ENCODE peak calls at places on chromosomes 3 and 15, in six cellular contexts. Z is psoas muscle, P is dorsolateral prefrontal cortex, Q is H9, Y is GM12865, N is endodermal cell. F is an unnamed sample.

GRCh38 chr3:53234130-53234840 is 21.5 kb downstream of the TKT start:
- DNase-seq in Z (no peak), Q (no peak), P (no peak), N (no peak), Y (no peak), F (no peak)

GRCh38 chr3:195061756-195062655 is 209.0 kb downstream of the XXYLT1 start:
- DNase-seq in Q (no peak), N (no peak), Y (no peak), P (no peak), Z (no peak), F (no peak)

GRCh38 chr3:126472277-126473006 is 3.2 kb downstream of the ZXDC start:
- DNase-seq in P (peak), Z (peak), Q (no peak), Y (no peak), N (no peak), F (peak)

GRCh38 chr3:123344175-123344908 is 104.5 kb downstream of the ADCY5 start:
- DNase-seq in P (no peak), Q (peak), Z (no peak), N (peak), Y (peak), F (no peak)

GRCh38 chr15:67022587-67022986 is 42.8 kb upstream of the SMAD3 start:
- DNase-seq in Z (no peak), P (no peak), Q (no peak), Y (no peak), N (no peak), F (no peak)

GRCh38 chr15:67067161-67067853 is 1.9 kb downstream of the SMAD3 start:
- DNase-seq in N (peak), P (no peak), Y (no peak), Q (no peak), Z (no peak), F (no peak)

GRCh38 chr15:73905224-73905827 is 20.9 kb upstream of the LOXL1 start:
- DNase-seq in Z (no peak), N (no peak), P (no peak), Q (no peak), Y (no peak), F (no peak)

GRCh38 chr3:146163584-146163983 is 2.6 kb upstream of the PLOD2 start:
- DNase-seq in Q (no peak), P (no peak), N (no peak), Y (no peak), Z (no peak), F (no peak)

GRCh38 chr3:55490194-55490913 is 3.2 kb upstream of the WNT5A start:
- DNase-seq in N (no peak), P (no peak), Y (no peak), Q (no peak), Z (no peak), F (no peak)

GRCh38 chr3:78606756-78607155 is 1161.0 kb downstream of the ROBO1 start:
- DNase-seq in Z (no peak), P (no peak), N (no peak), Q (no peak), Y (no peak), F (no peak)

GRCh38 chr3:72338082-72338941 is 509.9 kb downstream of the SHQ1 start:
- DNase-seq in Q (no peak), Y (no peak), Z (no peak), N (peak), P (no peak), F (no peak)

GRCh38 chr3:86793786-86794185 is 197.2 kb downstream of the VGLL3 start:
- DNase-seq in N (no peak), Z (no peak), Q (no peak), Y (no peak), P (no peak), F (no peak)

GRCh38 chr15:95684693-95685115 is 645.8 kb upstream of the NR2F2 start:
- DNase-seq in N (no peak), P (no peak), Y (no peak), Z (no peak), Q (no peak), F (no peak)

GRCh38 chr3:147699175-147699838 is 290.1 kb downstream of the ZIC1 start:
- DNase-seq in Y (no peak), Q (no peak), N (no peak), Z (no peak), P (no peak), F (no peak)

GRCh38 chr3:129919806-129920205 is 26.3 kb upstream of the TMCC1 start:
- DNase-seq in N (no peak), Y (no peak), Q (no peak), Z (no peak), P (no peak), F (no peak)

GRCh38 chr3:177602601-177603136 is 405.4 kb upstream of the TBL1XR1 start:
- DNase-seq in N (no peak), Y (no peak), Z (no peak), P (no peak), Q (no peak), F (no peak)

GRCh38 chr3:131849640-131850039 is 185.2 kb downstream of the CPNE4 start:
- DNase-seq in N (no peak), P (no peak), Z (no peak), Q (no peak), Y (no peak), F (no peak)

GRCh38 chr3:24812116-24812515 is 317.5 kb upstream of the THRB start:
- DNase-seq in P (no peak), N (no peak), Y (no peak), Q (no peak), Z (no peak), F (no peak)

GRCh38 chr15:92429378-92430066 is 35.8 kb downstream of the ST8SIA2 start:
- DNase-seq in P (no peak), Y (no peak), Q (no peak), Z (no peak), N (peak), F (no peak)

GRCh38 chr3:120659285-120659684 is 22.8 kb downstream of the HGD start:
- DNase-seq in N (no peak), Y (no peak), Z (no peak), P (no peak), Q (no peak), F (no peak)

GRCh38 chr15:69797615-69798014 is 300.1 kb downstream of the TLE3 start:
- DNase-seq in Q (no peak), Y (no peak), P (no peak), Z (no peak), N (no peak), F (no peak)

GRCh38 chr3:174125267-174125844 is 727.8 kb downstream of the NLGN1 start:
- DNase-seq in N (peak), Q (peak), P (no peak), Z (no peak), Y (no peak), F (no peak)

GRCh38 chr15:94231728-94232086 is 346 bp downstream of the MCTP2 start:
- DNase-seq in Y (no peak), N (no peak), Z (no peak), P (no peak), Q (no peak), F (no peak)

GRCh38 chr15:60718661-60719069 is 239.7 kb upstream of the ICE2 start:
- DNase-seq in Q (no peak), P (no peak), N (no peak), Y (peak), Z (no peak), F (no peak)

GRCh38 chr3:105355355-105356063 is 11.2 kb upstream of the ALCAM start:
- DNase-seq in N (no peak), Z (no peak), Q (no peak), P (no peak), Y (no peak), F (no peak)

GRCh38 chr15:70100495-70101331 is 3.0 kb upstream of the TLE3 start:
- DNase-seq in P (no peak), Y (peak), Q (peak), N (peak), Z (peak), F (no peak)

GRCh38 chr3:141452045-141452444 is 34.8 kb upstream of the RASA2 start:
- DNase-seq in Y (peak), Z (no peak), N (peak), Q (no peak), P (no peak), F (no peak)

GRCh38 chr3:10505050-10505790 is at the start of gene ATP2B2:
- DNase-seq in Y (no peak), Z (no peak), P (no peak), N (peak), Q (peak), F (no peak)

GRCh38 chr3:197003461-197004385 is 25.9 kb downstream of the MELTF start:
- DNase-seq in Z (peak), N (peak), P (no peak), Q (peak), Y (peak), F (no peak)

GRCh38 chr3:50651875-50652529 is 22.7 kb upstream of the DOCK3 start:
- DNase-seq in Z (no peak), N (peak), Y (no peak), Q (peak), P (peak), F (no peak)

GRCh38 chr3:71949403-71949802 is 164.5 kb upstream of the PROK2 start:
- DNase-seq in Z (no peak), N (no peak), P (no peak), Y (no peak), Q (no peak), F (no peak)

GRCh38 chr3:45968706-45969105 is 25.4 kb downstream of the CXCR6 start:
- DNase-seq in N (no peak), P (no peak), Q (no peak), Z (no peak), Y (no peak), F (no peak)

GRCh38 chr3:135491478-135491877 is 474.1 kb upstream of the PPP2R3A start:
- DNase-seq in Z (no peak), Q (no peak), Y (no peak), P (no peak), N (peak), F (no peak)

GRCh38 chr3:196619213-196619612 is 20.3 kb upstream of the NRROS start:
- DNase-seq in N (no peak), Z (no peak), Q (no peak), P (no peak), Y (no peak), F (no peak)

GRCh38 chr3:38843898-38844297 is 27.9 kb upstream of the SCN10A start:
- DNase-seq in P (no peak), Z (no peak), Y (peak), N (no peak), Q (no peak), F (no peak)

GRCh38 chr3:38842266-38842965 is 26.4 kb upstream of the SCN10A start:
- DNase-seq in Z (no peak), N (no peak), Q (no peak), Y (no peak), P (no peak), F (no peak)

GRCh38 chr3:38836561-38836960 is 20.5 kb upstream of the SCN10A start:
- DNase-seq in Z (no peak), N (no peak), P (no peak), Y (no peak), Q (no peak), F (no peak)

GRCh38 chr3:38837358-38837757 is 21.3 kb upstream of the SCN10A start:
- DNase-seq in P (no peak), Y (no peak), N (no peak), Q (no peak), Z (no peak), F (no peak)

GRCh38 chr3:38840987-38841386 is 25.0 kb upstream of the SCN10A start:
- DNase-seq in Z (no peak), P (no peak), Y (no peak), Q (no peak), N (no peak), F (no peak)
- TF ChIP-seq CTCF in Z (no peak), P (no peak), Y (no peak), Q (peak), N (peak), F (no peak)

GRCh38 chr3:36591959-36592358 is 172.4 kb downstream of the DCLK3 start:
- DNase-seq in Z (no peak), Y (no peak), P (no peak), Q (no peak), N (no peak), F (no peak)
- TF ChIP-seq CTCF in Z (no peak), Y (no peak), P (no peak), Q (no peak), N (peak), F (no peak)

GRCh38 chr3:18758047-18758704 is 333.0 kb upstream of the SATB1 start:
- DNase-seq in Z (no peak), P (no peak), N (peak), Y (peak), Q (peak), F (no peak)
- TF ChIP-seq CTCF in Z (peak), P (peak), N (peak), Y (peak), Q (peak), F (no peak)

DNA sequence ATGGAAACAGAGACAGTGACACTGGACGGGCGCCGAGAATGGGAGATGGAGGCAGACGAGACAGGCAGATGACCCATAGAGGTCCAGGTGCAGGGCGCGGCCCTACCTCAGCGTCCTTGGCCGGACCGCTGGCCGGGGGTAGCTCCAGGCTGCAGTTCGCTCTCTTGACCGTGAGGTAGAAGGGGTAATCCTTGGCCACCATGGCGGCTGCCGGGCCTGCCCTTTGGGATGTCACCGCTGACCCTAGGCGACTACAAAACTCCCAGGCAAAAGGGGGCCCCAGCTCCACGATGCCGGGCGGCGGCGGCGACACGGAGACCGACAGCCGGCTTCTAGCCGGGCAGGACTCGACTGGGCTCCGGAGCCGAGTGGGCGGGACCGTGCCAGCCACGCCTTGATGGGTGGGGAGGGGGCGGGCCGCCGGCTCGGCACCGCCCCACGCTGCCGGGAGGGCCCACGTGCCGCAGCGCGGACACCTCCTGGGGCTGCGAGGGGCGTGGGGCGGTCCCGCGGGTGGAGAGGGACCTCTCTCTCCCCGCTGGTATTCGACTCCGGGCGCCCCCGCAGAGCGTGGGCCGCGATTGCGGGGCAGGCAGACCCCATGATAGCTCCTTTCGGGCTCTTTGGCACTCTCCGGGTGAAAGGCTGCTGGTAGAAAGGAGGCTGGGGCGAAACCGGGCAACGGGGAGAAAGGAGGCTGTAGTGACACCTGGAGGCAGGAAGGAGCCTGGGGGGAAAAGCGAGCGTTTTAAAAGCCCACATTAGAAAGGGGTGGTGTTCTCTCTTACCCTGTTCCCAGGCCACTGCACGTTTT is at the start of gene ARHGEF3:
- DNase-seq in Q (peak), P (peak), N (peak), Y (peak), Z (peak), F (peak)
- TF ChIP-seq CTCF in Q (peak), P (peak), N (peak), Y (peak), Z (peak), F (no peak)

DNA sequence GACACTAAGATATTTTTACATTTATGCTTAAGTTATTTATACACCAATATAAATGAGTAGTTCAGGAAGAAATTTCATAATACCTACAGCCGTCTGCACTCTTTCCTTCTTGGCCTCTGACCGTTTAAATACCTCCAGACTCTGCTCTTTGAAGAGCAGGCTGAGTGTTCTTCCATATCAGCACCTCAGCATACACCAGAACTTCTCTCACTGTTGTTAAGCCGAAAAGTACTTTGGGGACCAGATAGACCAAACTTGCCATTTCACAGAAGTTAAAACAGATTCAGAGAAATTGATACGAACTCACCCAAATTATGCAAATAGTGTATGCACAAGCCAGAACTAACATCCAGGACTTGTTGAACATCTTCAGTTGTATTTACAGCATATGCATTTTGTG is 24.3 kb downstream of the CGGBP1 start:
- DNase-seq in P (no peak), Y (no peak), N (no peak), Z (no peak), Q (no peak), F (no peak)
- TF ChIP-seq CTCF in P (no peak), Y (no peak), N (no peak), Z (no peak), Q (no peak), F (no peak)

F was measured in omental fat pad.